ENCODE peak calls at places on chromosomes 5 and 9, in ten cellular contexts. M, Z, F, O, J, A, R, L, S and Y are unnamed samples.

GRCh38 chr9:9730174-9730573 is 882.6 kb downstream of the PTPRD start:
- DNase-seq in M (no peak), Z (no peak), F (no peak), O (no peak), J (no peak), A (no peak), R (no peak), L (no peak), S (no peak), Y (no peak)

GRCh38 chr9:23044549-23044948 is 597.9 kb downstream of the DMRTA1 start:
- DNase-seq in M (no peak), Z (no peak), F (no peak), O (no peak), J (no peak), A (no peak), R (no peak), L (no peak), S (no peak), Y (no peak)

GRCh38 chr5:111755264-111755941 is 1.6 kb downstream of the NREP start:
- DNase-seq in M (no peak), Z (no peak), F (no peak), O (no peak), J (no peak), A (no peak), R (peak), L (no peak), S (no peak), Y (no peak)

GRCh38 chr5:86463339-86463738 is 154.4 kb upstream of the COX7C start:
- DNase-seq in M (peak), Z (peak), F (no peak), O (no peak), J (no peak), A (peak), R (no peak), L (peak), S (no peak), Y (no peak)

GRCh38 chr5:67971223-67971830 is 244.2 kb upstream of the PIK3R1 start:
- DNase-seq in M (no peak), Z (no peak), F (peak), O (no peak), J (no peak), A (no peak), R (no peak), L (no peak), S (peak), Y (no peak)

GRCh38 chr5:141150215-141150992 is 547 bp downstream of the PCDHB6 start:
- DNase-seq in M (no peak), Z (no peak), F (no peak), O (no peak), J (no peak), A (no peak), R (no peak), L (no peak), S (no peak), Y (no peak)

GRCh38 chr9:126548312-126548711 is 65.4 kb upstream of the LMX1B start:
- DNase-seq in M (no peak), Z (no peak), F (no peak), O (no peak), J (no peak), A (no peak), R (no peak), L (no peak), S (no peak), Y (no peak)

GRCh38 chr5:68593211-68593701 is 377.7 kb downstream of the PIK3R1 start:
- DNase-seq in M (no peak), Z (no peak), F (peak), O (no peak), J (no peak), A (no peak), R (no peak), L (no peak), S (no peak), Y (no peak)

GRCh38 chr5:58018016-58018415 is 441.9 kb downstream of the PLK2 start:
- DNase-seq in M (no peak), Z (no peak), F (no peak), O (no peak), J (no peak), A (no peak), R (no peak), L (no peak), S (no peak), Y (no peak)

GRCh38 chr5:1108008-1108864 is 3.6 kb downstream of the SLC12A7 start:
- DNase-seq in M (no peak), Z (no peak), F (no peak), O (no peak), J (no peak), A (no peak), R (no peak), L (no peak), S (no peak), Y (no peak)

GRCh38 chr5:74281191-74281590 is 359.3 kb downstream of the ENC1 start:
- DNase-seq in M (no peak), Z (no peak), F (no peak), O (no peak), J (no peak), A (no peak), R (no peak), L (no peak), S (no peak), Y (no peak)

GRCh38 chr9:462611-463010 is 247.9 kb downstream of the DOCK8 start:
- DNase-seq in M (no peak), Z (no peak), F (no peak), O (no peak), J (no peak), A (no peak), R (no peak), L (no peak), S (no peak), Y (no peak)

GRCh38 chr5:10445352-10445751 is 3.7 kb downstream of the ROPN1L start:
- DNase-seq in M (no peak), Z (no peak), F (no peak), O (no peak), J (no peak), A (no peak), R (no peak), L (no peak), S (no peak), Y (no peak)

GRCh38 chr9:19186240-19186639 is 44.3 kb upstream of the DENND4C start:
- DNase-seq in M (no peak), Z (no peak), F (no peak), O (no peak), J (no peak), A (no peak), R (no peak), L (no peak), S (peak), Y (no peak)

GRCh38 chr9:133347515-133347984 is 381 bp downstream of the MED22 start:
- DNase-seq in M (no peak), Z (no peak), F (no peak), O (no peak), J (peak), A (peak), R (peak), L (peak), S (peak), Y (peak)

GRCh38 chr5:134813407-134813806 is 32.4 kb upstream of the C5orf24 start:
- DNase-seq in M (no peak), Z (no peak), F (no peak), O (no peak), J (peak), A (no peak), R (peak), L (no peak), S (no peak), Y (no peak)

GRCh38 chr5:170907758-170908157 is 45.9 kb downstream of the RANBP17 start:
- DNase-seq in M (no peak), Z (no peak), F (peak), O (no peak), J (no peak), A (no peak), R (no peak), L (no peak), S (peak), Y (no peak)

GRCh38 chr9:111992523-111992922 is 95.9 kb downstream of the UGCG start:
- DNase-seq in M (no peak), Z (no peak), F (peak), O (no peak), J (peak), A (no peak), R (peak), L (no peak), S (peak), Y (no peak)

GRCh38 chr5:174737335-174737734 is 13.0 kb downstream of the MSX2 start:
- DNase-seq in M (no peak), Z (no peak), F (no peak), O (no peak), J (no peak), A (no peak), R (no peak), L (no peak), S (no peak), Y (no peak)

GRCh38 chr5:173412566-173412965 is 84.4 kb upstream of the STC2 start:
- DNase-seq in M (no peak), Z (no peak), F (no peak), O (no peak), J (no peak), A (peak), R (no peak), L (peak), S (peak), Y (no peak)

GRCh38 chr9:132150256-132150655 is 11.6 kb upstream of the NTNG2 start:
- DNase-seq in M (no peak), Z (no peak), F (no peak), O (no peak), J (no peak), A (no peak), R (no peak), L (no peak), S (no peak), Y (no peak)

GRCh38 chr5:36529142-36529541 is 77.3 kb upstream of the SLC1A3 start:
- DNase-seq in M (no peak), Z (no peak), F (no peak), O (no peak), J (no peak), A (no peak), R (no peak), L (no peak), S (no peak), Y (no peak)